ENCODE peak calls at places on chromosomes 7 and 10, in four cellular contexts. One of them, this sample, is unnamed.

GRCh38 chr7:1025747-1026581 is 18.4 kb upstream of the GPR146 start:
- DNase-seq in tibial nerve: no peak
- DNase-seq in GM10248: no peak
- DNase-seq in natural killer cell: no peak
- DNase-seq in this sample: no peak

GRCh38 chr7:17661982-17662585 is 278.2 kb downstream of the SNX13 start:
- DNase-seq in tibial nerve: no peak
- DNase-seq in GM10248: no peak
- DNase-seq in natural killer cell: no peak
- DNase-seq in this sample: no peak

GRCh38 chr7:84538268-84538667 is 343.7 kb upstream of the SEMA3A start:
- DNase-seq in natural killer cell: no peak
- DNase-seq in tibial nerve: no peak
- DNase-seq in GM10248: no peak
- DNase-seq in this sample: no peak

GRCh38 chr10:63173468-63174227 is 40.5 kb downstream of the NRBF2 start:
- DNase-seq in GM10248: peak; percentile 52
- DNase-seq in tibial nerve: no peak
- DNase-seq in natural killer cell: no peak
- DNase-seq in this sample: peak; percentile 51

GRCh38 chr10:16440396-16441105 is 3.7 kb downstream of the PTER start:
- DNase-seq in tibial nerve: no peak
- DNase-seq in natural killer cell: no peak
- DNase-seq in GM10248: no peak
- DNase-seq in this sample: no peak

GRCh38 chr7:73988197-73988596 is 39.8 kb upstream of the ELN start:
- DNase-seq in tibial nerve: no peak
- DNase-seq in GM10248: no peak
- DNase-seq in natural killer cell: no peak
- DNase-seq in this sample: no peak

GRCh38 chr10:32795598-32796183 is 162.3 kb downstream of the ITGB1 start:
- DNase-seq in natural killer cell: no peak
- DNase-seq in GM10248: peak; percentile 18
- DNase-seq in tibial nerve: no peak
- DNase-seq in this sample: peak; percentile 20

GRCh38 chr7:157708896-157709295 is 372.1 kb downstream of the DNAJB6 start:
- DNase-seq in GM10248: no peak
- DNase-seq in tibial nerve: no peak
- DNase-seq in natural killer cell: no peak
- DNase-seq in this sample: no peak

GRCh38 chr7:82481499-82482097 is 38.0 kb upstream of the CACNA2D1 start:
- DNase-seq in tibial nerve: no peak
- DNase-seq in natural killer cell: no peak
- DNase-seq in GM10248: peak; percentile 22
- DNase-seq in this sample: peak; percentile 32

GRCh38 chr7:98654524-98655272 is 37.6 kb downstream of the NPTX2 start:
- DNase-seq in natural killer cell: no peak
- DNase-seq in GM10248: no peak
- DNase-seq in tibial nerve: no peak
- DNase-seq in this sample: no peak

GRCh38 chr10:91559750-91560149 is 73.1 kb downstream of the PPP1R3C start:
- DNase-seq in tibial nerve: no peak
- DNase-seq in natural killer cell: no peak
- DNase-seq in GM10248: no peak
- DNase-seq in this sample: no peak

GRCh38 chr7:142957723-142958122 is 4.4 kb downstream of the KEL start:
- DNase-seq in GM10248: no peak
- DNase-seq in tibial nerve: no peak
- DNase-seq in natural killer cell: no peak
- DNase-seq in this sample: no peak

GRCh38 chr7:73885975-73886798 is 25.2 kb downstream of the TMEM270 start:
- DNase-seq in GM10248: no peak
- DNase-seq in natural killer cell: no peak
- DNase-seq in tibial nerve: peak; percentile 48
- DNase-seq in this sample: no peak

GRCh38 chr7:134870156-134870555 is 90.7 kb downstream of the CALD1 start:
- DNase-seq in natural killer cell: no peak
- DNase-seq in GM10248: no peak
- DNase-seq in tibial nerve: no peak
- DNase-seq in this sample: no peak

GRCh38 chr10:131150126-131150525 is 161.4 kb downstream of the TCERG1L start:
- DNase-seq in GM10248: no peak
- DNase-seq in tibial nerve: no peak
- DNase-seq in natural killer cell: no peak
- DNase-seq in this sample: no peak

GRCh38 chr10:77555591-77556212 is 81.9 kb downstream of the KCNMA1 start:
- DNase-seq in GM10248: no peak
- DNase-seq in tibial nerve: no peak
- DNase-seq in natural killer cell: no peak
- DNase-seq in this sample: no peak

GRCh38 chr10:22435650-22436049 is 90.4 kb downstream of the SPAG6 start:
- DNase-seq in natural killer cell: no peak
- DNase-seq in GM10248: no peak
- DNase-seq in tibial nerve: no peak
- DNase-seq in this sample: no peak

GRCh38 chr10:77578583-77579227 is 58.9 kb downstream of the KCNMA1 start:
- DNase-seq in GM10248: no peak
- DNase-seq in natural killer cell: no peak
- DNase-seq in tibial nerve: no peak
- DNase-seq in this sample: no peak

GRCh38 chr10:33716461-33717267 is 382.2 kb upstream of the NRP1 start:
- DNase-seq in GM10248: no peak
- DNase-seq in tibial nerve: no peak
- DNase-seq in natural killer cell: no peak
- DNase-seq in this sample: no peak

GRCh38 chr7:29639386-29639785 is 75.8 kb downstream of the PRR15 start:
- DNase-seq in tibial nerve: no peak
- DNase-seq in natural killer cell: no peak
- DNase-seq in GM10248: no peak
- DNase-seq in this sample: no peak

GRCh38 chr7:134477954-134478353 is 19.1 kb upstream of the AKR1B1 start:
- DNase-seq in GM10248: no peak
- DNase-seq in natural killer cell: no peak
- DNase-seq in tibial nerve: no peak
- DNase-seq in this sample: no peak

GRCh38 chr10:62264126-62264525 is 4.5 kb downstream of the RTKN2 start:
- DNase-seq in tibial nerve: no peak
- DNase-seq in natural killer cell: no peak
- DNase-seq in GM10248: no peak
- DNase-seq in this sample: no peak

GRCh38 chr10:60006046-60006445 is 99.7 kb upstream of the CCDC6 start:
- DNase-seq in tibial nerve: no peak
- DNase-seq in GM10248: no peak
- DNase-seq in natural killer cell: no peak
- DNase-seq in this sample: no peak

GRCh38 chr7:109879429-109879828 is 1211.5 kb upstream of the LRRN3 start:
- DNase-seq in GM10248: no peak
- DNase-seq in tibial nerve: no peak
- DNase-seq in natural killer cell: no peak
- DNase-seq in this sample: no peak

GRCh38 chr7:4255336-4255735 is 426.8 kb upstream of the FOXK1 start:
- DNase-seq in natural killer cell: no peak
- DNase-seq in GM10248: no peak
- DNase-seq in tibial nerve: no peak
- DNase-seq in this sample: no peak

GRCh38 chr10:103752680-103753248 is 102.6 kb downstream of the SH3PXD2A start:
- DNase-seq in natural killer cell: no peak
- DNase-seq in GM10248: no peak
- DNase-seq in tibial nerve: no peak
- DNase-seq in this sample: no peak

GRCh38 chr7:115747174-115747573 is 283.4 kb downstream of the TFEC start:
- DNase-seq in tibial nerve: no peak
- DNase-seq in natural killer cell: no peak
- DNase-seq in GM10248: no peak
- DNase-seq in this sample: no peak

GRCh38 chr10:70354100-70354499 is 28.3 kb downstream of the LRRC20 start:
- DNase-seq in GM10248: no peak
- DNase-seq in tibial nerve: no peak
- DNase-seq in natural killer cell: no peak
- DNase-seq in this sample: no peak

GRCh38 chr7:99975782-99976521 is at the start of gene AZGP1:
- DNase-seq in tibial nerve: no peak
- DNase-seq in natural killer cell: no peak
- DNase-seq in GM10248: no peak
- DNase-seq in this sample: no peak

DNA sequence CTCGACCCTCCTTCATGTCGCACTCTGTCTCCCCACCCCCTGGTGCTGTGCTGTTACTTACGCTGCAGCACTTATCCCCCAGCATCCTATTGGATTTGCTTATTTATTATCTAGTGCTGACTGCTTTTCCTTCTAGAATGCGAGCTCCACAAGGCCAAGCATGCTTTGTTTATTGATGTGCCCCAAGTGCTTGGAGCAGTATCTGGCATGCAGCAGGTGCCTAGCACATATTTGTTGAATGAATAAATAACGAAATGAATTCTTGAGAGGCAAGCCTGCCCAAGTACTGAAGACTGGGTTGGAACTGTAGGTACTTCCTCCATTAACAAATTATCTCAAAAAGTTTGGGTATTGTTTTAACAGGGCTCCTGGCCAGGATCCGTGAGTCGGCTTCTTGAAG is 24.8 kb upstream of the ZNF32 start:
- DNase-seq in GM10248: no peak
- DNase-seq in natural killer cell: no peak
- DNase-seq in tibial nerve: no peak
- DNase-seq in this sample: no peak
- TF ChIP-seq CTCF in GM10248: no peak
- TF ChIP-seq CTCF in natural killer cell: no peak
- TF ChIP-seq CTCF in tibial nerve: no peak
- TF ChIP-seq CTCF in this sample: no peak

GRCh38 chr10:101535949-101536348 is 52.1 kb downstream of the POLL start:
- DNase-seq in natural killer cell: no peak
- DNase-seq in GM10248: peak; percentile 27
- DNase-seq in tibial nerve: no peak
- DNase-seq in this sample: peak; percentile 58

GRCh38 chr10:101538481-101538880 is 49.6 kb downstream of the POLL start:
- DNase-seq in natural killer cell: no peak
- DNase-seq in tibial nerve: no peak
- DNase-seq in GM10248: no peak
- DNase-seq in this sample: no peak

DNA sequence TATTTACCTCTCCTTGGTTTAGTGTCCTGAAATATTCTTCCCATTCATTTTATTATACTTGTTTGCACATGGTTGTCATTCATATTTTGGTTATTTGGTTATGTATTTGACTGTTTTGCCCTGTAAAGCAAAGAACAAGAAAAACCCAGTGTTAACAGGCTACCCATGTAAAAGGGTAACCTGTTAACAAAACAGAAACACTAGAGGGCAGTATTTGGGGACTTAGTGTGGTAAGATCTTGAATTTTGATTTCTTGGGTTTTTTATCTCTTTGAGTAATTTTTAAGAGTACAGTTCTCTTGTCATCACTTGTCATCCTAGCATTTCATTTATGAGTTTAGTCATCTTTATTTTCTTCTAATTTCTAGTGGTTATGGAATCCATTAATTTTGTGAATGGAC is 51.3 kb downstream of the POLL start:
- DNase-seq in tibial nerve: no peak
- DNase-seq in natural killer cell: no peak
- DNase-seq in GM10248: peak; percentile 45
- DNase-seq in this sample: peak; percentile 45
- TF ChIP-seq CTCF in tibial nerve: peak; percentile 39
- TF ChIP-seq CTCF in natural killer cell: peak; percentile 63
- TF ChIP-seq CTCF in GM10248: peak; percentile 37
- TF ChIP-seq CTCF in this sample: no peak

GRCh38 chr7:46369933-46370654 is 449.0 kb upstream of the IGFBP3 start:
- DNase-seq in natural killer cell: no peak
- DNase-seq in GM10248: no peak
- DNase-seq in tibial nerve: no peak
- DNase-seq in this sample: no peak
- TF ChIP-seq CTCF in natural killer cell: no peak
- TF ChIP-seq CTCF in GM10248: no peak
- TF ChIP-seq CTCF in tibial nerve: no peak
- TF ChIP-seq CTCF in this sample: no peak

GRCh38 chr10:30819306-30820190 is 190.0 kb upstream of the LYZL2 start:
- DNase-seq in tibial nerve: no peak
- DNase-seq in natural killer cell: no peak
- DNase-seq in GM10248: no peak
- DNase-seq in this sample: no peak
- TF ChIP-seq CTCF in tibial nerve: no peak
- TF ChIP-seq CTCF in natural killer cell: no peak
- TF ChIP-seq CTCF in GM10248: no peak
- TF ChIP-seq CTCF in this sample: no peak

GRCh38 chr10:95290801-95291633 is at the start of gene PDLIM1:
- DNase-seq in tibial nerve: no peak
- DNase-seq in natural killer cell: peak; percentile 30
- DNase-seq in GM10248: peak; percentile 89
- DNase-seq in this sample: peak; percentile 96

GRCh38 chr10:95288273-95288672 is 2.5 kb downstream of the PDLIM1 start:
- DNase-seq in natural killer cell: no peak
- DNase-seq in tibial nerve: no peak
- DNase-seq in GM10248: no peak
- DNase-seq in this sample: no peak

GRCh38 chr10:95289921-95290421 is 832 bp downstream of the PDLIM1 start:
- DNase-seq in natural killer cell: no peak
- DNase-seq in GM10248: no peak
- DNase-seq in tibial nerve: no peak
- DNase-seq in this sample: no peak

GRCh38 chr10:95290446-95290800 is 380 bp downstream of the PDLIM1 start:
- DNase-seq in GM10248: peak; percentile 35
- DNase-seq in tibial nerve: no peak
- DNase-seq in natural killer cell: no peak
- DNase-seq in this sample: peak; percentile 48

GRCh38 chr10:95289003-95289920 is 1.5 kb downstream of the PDLIM1 start:
- DNase-seq in GM10248: peak; percentile 34
- DNase-seq in natural killer cell: no peak
- DNase-seq in tibial nerve: no peak
- DNase-seq in this sample: peak; percentile 52
- TF ChIP-seq CTCF in GM10248: peak; percentile 35
- TF ChIP-seq CTCF in natural killer cell: no peak
- TF ChIP-seq CTCF in tibial nerve: no peak
- TF ChIP-seq CTCF in this sample: peak; percentile 21

GRCh38 chr7:50981743-50982142 is 199.0 kb upstream of the GRB10 start:
- DNase-seq in natural killer cell: no peak
- DNase-seq in tibial nerve: no peak
- DNase-seq in GM10248: no peak
- DNase-seq in this sample: no peak

GRCh38 chr7:50982626-50983025 is 199.9 kb upstream of the GRB10 start:
- DNase-seq in tibial nerve: no peak
- DNase-seq in natural killer cell: no peak
- DNase-seq in GM10248: no peak
- DNase-seq in this sample: no peak

GRCh38 chr7:50974240-50974639 is 191.5 kb upstream of the GRB10 start:
- DNase-seq in tibial nerve: no peak
- DNase-seq in GM10248: no peak
- DNase-seq in natural killer cell: no peak
- DNase-seq in this sample: no peak

GRCh38 chr7:50976064-50976463 is 193.4 kb upstream of the GRB10 start:
- DNase-seq in natural killer cell: no peak
- DNase-seq in tibial nerve: no peak
- DNase-seq in GM10248: no peak
- DNase-seq in this sample: no peak

GRCh38 chr7:50978633-50979215 is 196.0 kb upstream of the GRB10 start:
- DNase-seq in natural killer cell: no peak
- DNase-seq in GM10248: no peak
- DNase-seq in tibial nerve: no peak
- DNase-seq in this sample: no peak
- TF ChIP-seq CTCF in natural killer cell: no peak
- TF ChIP-seq CTCF in GM10248: no peak
- TF ChIP-seq CTCF in tibial nerve: no peak
- TF ChIP-seq CTCF in this sample: no peak

This sample was measured in GM20000.